ENCODE peak calls at places on chromosome 22, in five cellular contexts. O is NCI-H345, Y is RWPE1, U is MCF 10A, G is EL. H is an unnamed sample.

GRCh38 chr22:50445071-50445879 is 29.6 kb downstream of the SBF1 start:
- DNase-seq in G (no peak), Y (no peak), U (no peak), O (no peak), H (peak)

GRCh38 chr22:36223504-36223903 is 15.8 kb downstream of the APOL2 start:
- DNase-seq in G (no peak), Y (no peak), O (no peak), U (no peak), H (no peak)

GRCh38 chr22:23751441-23751996 is 607 bp upstream of the ZNF70 start:
- DNase-seq in U (no peak), O (peak), Y (peak), G (no peak), H (peak)

GRCh38 chr22:45608763-45609180 is 62.9 kb upstream of the ATXN10 start:
- DNase-seq in U (peak), G (peak), Y (no peak), O (no peak), H (peak)

GRCh38 chr22:28800308-28801041 is at the start of gene XBP1:
- DNase-seq in G (peak), Y (peak), U (peak), O (peak), H (peak)

GRCh38 chr22:37742374-37743092 is 45.7 kb downstream of the TRIOBP start:
- DNase-seq in U (peak), O (no peak), G (peak), Y (peak), H (peak)

GRCh38 chr22:24992946-24993345 is 40.4 kb downstream of the KIAA1671 start:
- DNase-seq in G (no peak), Y (no peak), O (no peak), U (no peak), H (no peak)

GRCh38 chr22:40009231-40009769 is 14.5 kb downstream of the FAM83F start:
- DNase-seq in O (no peak), Y (no peak), U (no peak), G (no peak), H (no peak)

GRCh38 chr22:41338614-41339212 is 37.4 kb downstream of the ZC3H7B start:
- DNase-seq in G (no peak), O (no peak), U (no peak), Y (no peak), H (no peak)

GRCh38 chr22:44550666-44551491 is 52.8 kb upstream of the RTL6 start:
- DNase-seq in U (peak), O (no peak), Y (peak), G (peak), H (peak)

GRCh38 chr22:27377901-27378300 is 423.7 kb downstream of the MN1 start:
- DNase-seq in O (peak), U (no peak), G (no peak), Y (no peak), H (no peak)

GRCh38 chr22:39088688-39089032 is 8.4 kb upstream of the APOBEC3H start:
- DNase-seq in U (no peak), G (no peak), O (no peak), Y (no peak), H (no peak)

GRCh38 chr22:35462558-35463230 is 62.8 kb downstream of the MCM5 start:
- DNase-seq in G (no peak), U (no peak), Y (no peak), O (peak), H (no peak)

GRCh38 chr22:20267441-20268288 is 453 bp downstream of the RTN4R start:
- DNase-seq in U (peak), Y (no peak), G (no peak), O (no peak), H (no peak)

GRCh38 chr22:17198188-17199130 is 20.8 kb downstream of the ADA2 start:
- DNase-seq in Y (no peak), U (no peak), O (no peak), G (no peak), H (no peak)